ENCODE peak calls at places on chromosome 13, in eight cellular contexts. X, O, A, Q, G, E, L and C are unnamed samples.

GRCh38 chr13:105709181-105709580 is 826.3 kb downstream of the EFNB2 start:
- DNase-seq in E (no peak), X (peak; percentile 72), O (peak; percentile 14), Q (no peak), L (no peak), A (no peak), G (no peak), C (no peak)

GRCh38 chr13:76928456-76928855 is 19.9 kb upstream of the ACOD1 start:
- DNase-seq in L (no peak), X (peak; percentile 64), O (peak; percentile 28), Q (no peak), A (no peak), E (no peak), G (no peak), C (no peak)

GRCh38 chr13:42218576-42218975 is 53.4 kb upstream of the AKAP11 start:
- DNase-seq in A (no peak), X (peak; percentile 31), O (peak; percentile 26), G (no peak), Q (no peak), E (no peak), L (no peak), C (peak; percentile 32)

GRCh38 chr13:110874508-110874960 is 40.3 kb downstream of the ANKRD10 start:
- DNase-seq in L (peak; percentile 62), Q (peak; percentile 86), E (peak; percentile 76), X (peak; percentile 36), A (peak; percentile 80), G (peak; percentile 62), O (peak; percentile 26), C (peak; percentile 80)

GRCh38 chr13:111361873-111362648 is 41.6 kb downstream of the TEX29 start:
- DNase-seq in G (no peak), E (no peak), Q (no peak), L (no peak), X (no peak), A (no peak), O (no peak), C (no peak)

GRCh38 chr13:75186384-75186783 is 295.6 kb downstream of the TBC1D4 start:
- DNase-seq in L (peak; percentile 34), E (no peak), Q (no peak), X (no peak), A (no peak), G (no peak), O (no peak), C (no peak)

GRCh38 chr13:58827904-58828303 is 1196.4 kb downstream of the PCDH17 start:
- DNase-seq in Q (no peak), A (no peak), X (no peak), O (no peak), L (no peak), E (no peak), G (no peak), C (no peak)

GRCh38 chr13:59261928-59262488 is 901.7 kb downstream of the DIAPH3 start:
- DNase-seq in Q (no peak), G (no peak), A (no peak), O (no peak), L (peak; percentile 53), E (no peak), X (no peak), C (peak; percentile 31)

GRCh38 chr13:48156466-48156865 is 61.6 kb upstream of the MED4 start:
- DNase-seq in E (no peak), A (no peak), L (no peak), G (no peak), O (peak; percentile 64), X (peak; percentile 69), Q (no peak), C (peak; percentile 69)

GRCh38 chr13:85170372-85170771 is 628.8 kb downstream of the SLITRK6 start:
- DNase-seq in G (no peak), O (no peak), L (no peak), A (no peak), Q (no peak), E (no peak), X (peak; percentile 3), C (peak; percentile 3)

GRCh38 chr13:99227909-99228688 is 27.4 kb downstream of the UBAC2 start:
- DNase-seq in L (no peak), O (peak; percentile 6), X (no peak), Q (no peak), A (no peak), G (peak; percentile 97), E (no peak), C (peak; percentile 38)

GRCh38 chr13:33052446-33052845 is 36.2 kb downstream of the KL start:
- DNase-seq in A (no peak), G (no peak), X (no peak), E (no peak), O (no peak), L (peak; percentile 18), Q (no peak), C (no peak)

GRCh38 chr13:28337196-28338045 is 157.5 kb downstream of the FLT1 start:
- DNase-seq in Q (no peak), X (peak; percentile 25), O (peak; percentile 15), L (peak; percentile 86), A (no peak), G (no peak), E (no peak), C (peak; percentile 57)

GRCh38 chr13:33665776-33666175 is 152.2 kb upstream of the RFC3 start:
- DNase-seq in X (no peak), Q (no peak), G (no peak), A (no peak), L (no peak), O (no peak), E (no peak), C (no peak)

GRCh38 chr13:30133976-30134375 is 173.4 kb downstream of the KATNAL1 start:
- DNase-seq in L (no peak), O (no peak), Q (no peak), X (no peak), A (no peak), E (no peak), G (no peak), C (no peak)

GRCh38 chr13:65461590-65461989 is 1768.5 kb downstream of the PCDH9 start:
- DNase-seq in L (peak; percentile 27), O (no peak), Q (no peak), X (no peak), A (no peak), G (no peak), E (no peak), C (peak; percentile 22)

GRCh38 chr13:96792736-96793444 is 201.4 kb downstream of the OXGR1 start:
- DNase-seq in G (no peak), X (no peak), A (no peak), L (peak; percentile 26), O (peak; percentile 31), Q (no peak), E (no peak), C (no peak)

GRCh38 chr13:111903143-111903542 is 163.8 kb upstream of the SOX1 start:
- DNase-seq in O (no peak), G (no peak), Q (no peak), E (no peak), L (no peak), X (no peak), A (no peak), C (no peak)

DNA sequence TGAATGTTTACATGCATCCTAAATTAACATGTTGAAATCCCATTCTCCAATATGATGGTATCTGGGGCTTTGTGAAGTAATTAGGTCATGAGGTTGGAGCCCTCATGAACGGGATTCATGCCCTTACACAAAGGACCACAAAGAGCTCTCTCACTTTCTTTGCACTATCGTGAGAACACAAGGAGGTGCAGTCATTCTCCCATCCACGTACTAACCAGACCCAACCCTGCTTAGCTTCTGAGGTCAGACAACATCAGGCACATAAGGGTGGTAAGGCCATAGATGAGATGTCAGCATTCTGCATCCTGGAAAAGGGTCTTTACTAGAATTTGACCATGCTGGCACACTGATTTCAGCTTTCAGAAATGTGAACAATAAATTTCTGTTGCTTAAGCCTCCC is 1211.9 kb upstream of the MIR17HG start:
- DNase-seq in E (no peak), A (no peak), O (no peak), G (no peak), X (no peak), Q (no peak), L (no peak), C (no peak)
- TF ChIP-seq CTCF in E (no peak), A (no peak), O (no peak), G (no peak), X (no peak), Q (no peak), L (no peak), C (no peak)

DNA sequence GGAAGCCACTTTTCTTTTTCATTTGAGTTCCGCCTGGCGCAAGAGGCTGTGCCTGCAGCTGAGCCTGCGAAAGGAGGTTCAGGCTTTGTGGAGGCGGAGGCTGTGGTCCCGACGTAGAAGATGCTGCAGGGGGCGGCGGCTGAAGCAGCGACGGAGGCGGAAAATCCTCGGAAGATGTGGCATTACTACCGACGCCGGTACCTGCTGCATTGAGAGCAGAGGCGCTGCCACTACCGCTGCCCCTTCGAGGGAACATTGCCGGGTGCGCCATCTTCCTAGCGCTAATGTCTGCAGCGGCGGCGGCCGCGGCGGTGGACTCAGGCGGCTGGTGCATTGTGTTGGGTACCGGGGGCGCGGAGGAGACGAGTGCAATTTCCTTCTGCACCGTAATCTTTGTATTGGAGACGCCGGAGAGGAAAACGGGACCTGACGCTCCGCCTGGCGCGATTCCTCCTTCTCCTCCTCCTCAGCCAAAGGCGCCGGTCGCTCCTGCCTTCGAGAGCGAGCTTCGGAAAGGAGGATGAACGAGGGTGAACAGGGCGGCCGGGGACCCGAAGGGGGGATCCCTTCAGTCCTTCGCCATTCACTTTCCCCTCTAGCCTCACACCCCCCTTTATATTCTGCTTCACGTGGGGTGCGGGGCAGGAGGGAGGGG is at the start of gene TSC22D1:
- DNase-seq in O (peak; percentile 42), A (peak; percentile 42), Q (peak; percentile 30), E (no peak), G (peak; percentile 22), X (peak; percentile 12), L (peak; percentile 63), C (peak; percentile 38)
- TF ChIP-seq CTCF in O (no peak), A (no peak), Q (no peak), E (no peak), G (no peak), X (no peak), L (no peak), C (no peak)

DNA sequence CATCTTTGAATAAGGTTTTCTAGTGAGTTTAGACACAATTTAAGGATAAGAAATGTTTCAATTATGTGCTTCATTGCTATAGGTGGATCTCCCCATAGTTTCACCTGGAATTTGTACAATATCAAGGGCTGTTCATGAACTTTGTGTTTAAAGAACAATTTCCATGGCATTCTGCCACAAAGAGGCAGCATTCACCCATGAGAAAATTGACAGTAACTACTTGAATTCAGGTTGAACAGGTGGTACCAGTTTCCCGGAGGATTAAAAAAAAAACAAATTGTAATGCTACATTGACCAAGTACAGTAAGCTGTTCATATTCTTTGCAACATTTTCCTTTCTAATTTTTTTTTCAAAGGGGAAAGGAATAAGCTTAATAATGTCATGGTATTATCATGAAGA is 9.1 kb downstream of the SLITRK5 start:
- DNase-seq in E (no peak), X (peak; percentile 59), O (peak; percentile 64), G (no peak), A (no peak), L (no peak), Q (no peak), C (peak; percentile 63)
- TF ChIP-seq CTCF in E (no peak), X (peak; percentile 12), O (peak; percentile 63), G (no peak), A (peak; percentile 9), L (no peak), Q (no peak), C (peak; percentile 32)

DNA sequence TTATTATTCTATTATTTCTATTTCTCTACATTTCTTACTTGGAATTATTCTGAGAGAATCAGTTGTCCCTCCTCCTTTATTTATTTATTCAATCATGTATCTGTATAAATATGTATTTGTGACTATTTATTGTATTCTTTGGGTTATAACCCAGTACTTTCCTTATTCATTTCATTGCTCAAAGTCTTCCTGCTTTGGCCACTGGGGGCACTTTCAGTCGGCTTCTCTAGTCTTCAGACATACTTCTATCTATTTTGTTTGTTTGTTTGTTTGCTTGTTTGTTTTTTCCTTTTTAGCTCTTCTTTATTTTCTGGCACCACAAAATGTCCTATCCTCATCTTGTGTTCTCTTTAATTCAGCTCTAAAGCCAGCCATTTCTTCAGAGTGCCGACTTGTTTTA is 260.4 kb downstream of the NALCN start:
- DNase-seq in O (no peak), X (no peak), G (no peak), E (no peak), Q (no peak), A (no peak), L (no peak), C (peak; percentile 20)
- TF ChIP-seq CTCF in O (peak; percentile 48), X (peak; percentile 47), G (no peak), E (peak; percentile 27), Q (no peak), A (peak; percentile 15), L (peak; percentile 53), C (peak; percentile 29)